ENCODE peak calls at places on chromosomes 13 and 19, in five cellular contexts. J is cardiac muscle cell, U is BE2C, W is left lung, S is endodermal cell. Z is an unnamed sample.

GRCh38 chr13:100497394-100497793 is 91.2 kb downstream of the GGACT start:
- DNase-seq in J (peak; percentile 87), U (no peak), S (peak; percentile 19), W (no peak), Z (no peak)

GRCh38 chr13:101703838-101704237 is 251.4 kb downstream of the ITGBL1 start:
- DNase-seq in W (no peak), U (peak; percentile 13), S (peak; percentile 57), J (no peak), Z (no peak)

GRCh38 chr13:96200810-96201209 is 110.9 kb downstream of the HS6ST3 start:
- DNase-seq in J (no peak), U (peak; percentile 68), S (no peak), W (no peak), Z (no peak)

GRCh38 chr13:55341891-55342290 is 1798.8 kb upstream of the PRR20A start:
- DNase-seq in W (no peak), S (no peak), J (no peak), U (no peak), Z (no peak)

GRCh38 chr19:55459551-55459949 is 1.9 kb downstream of the ISOC2 start:
- DNase-seq in W (no peak), U (no peak), J (no peak), S (no peak), Z (peak; percentile 52)

GRCh38 chr19:10152100-10152499 is 32.4 kb upstream of the EIF3G start:
- DNase-seq in J (no peak), S (no peak), U (no peak), W (no peak), Z (no peak)

GRCh38 chr19:44856438-44857083 is 10.5 kb downstream of the NECTIN2 start:
- DNase-seq in S (no peak), W (no peak), U (no peak), J (no peak), Z (peak; percentile 70)

GRCh38 chr13:51770681-51771417 is 33.1 kb downstream of the DHRS12 start:
- DNase-seq in J (no peak), W (no peak), S (peak; percentile 49), U (no peak), Z (no peak)

GRCh38 chr13:62696490-62696889 is 1280.8 kb upstream of the PCDH20 start:
- DNase-seq in S (no peak), W (no peak), J (no peak), U (no peak), Z (no peak)

GRCh38 chr13:98847780-98848179 is 95.3 kb upstream of the SLC15A1 start:
- DNase-seq in S (peak; percentile 80), W (no peak), U (no peak), J (peak; percentile 71), Z (peak; percentile 66)

GRCh38 chr13:52010890-52011689 is at the start of gene ATP7B:
- DNase-seq in S (peak; percentile 85), W (peak; percentile 81), J (peak; percentile 13), U (peak; percentile 28), Z (peak; percentile 59)

GRCh38 chr13:21124853-21125252 is 51.5 kb downstream of the SKA3 start:
- DNase-seq in J (peak; percentile 72), W (no peak), U (peak; percentile 88), S (no peak), Z (no peak)

GRCh38 chr13:42284068-42284467 is 12.1 kb downstream of the AKAP11 start:
- DNase-seq in U (no peak), J (no peak), W (no peak), S (no peak), Z (no peak)

GRCh38 chr19:7751157-7751783 is 3.9 kb upstream of the CD209 start:
- DNase-seq in W (no peak), J (no peak), U (no peak), S (no peak), Z (no peak)

GRCh38 chr19:844300-844971 is 3.6 kb downstream of the PRTN3 start:
- DNase-seq in U (no peak), S (no peak), W (no peak), J (no peak), Z (no peak)

GRCh38 chr13:28299941-28300340 is 161.6 kb downstream of the PAN3 start:
- DNase-seq in U (no peak), J (no peak), W (no peak), S (no peak), Z (no peak)

GRCh38 chr13:80348750-80349149 is 7.8 kb upstream of the SPRY2 start:
- DNase-seq in S (no peak), J (no peak), W (no peak), U (no peak), Z (no peak)

GRCh38 chr19:17841810-17842662 is 5.7 kb downstream of the JAK3 start:
- DNase-seq in J (peak; percentile 93), S (peak; percentile 100), U (peak; percentile 99), W (no peak), Z (peak; percentile 93)

GRCh38 chr13:38690231-38690630 is 3.4 kb downstream of the FREM2 start:
- DNase-seq in W (no peak), J (no peak), S (no peak), U (no peak), Z (no peak)

GRCh38 chr13:60431108-60431700 is 34.2 kb downstream of the TDRD3 start:
- DNase-seq in S (no peak), J (peak; percentile 78), U (no peak), W (no peak), Z (no peak)

GRCh38 chr13:27174766-27175455 is 3.3 kb upstream of the USP12 start:
- DNase-seq in J (peak; percentile 15), U (no peak), S (no peak), W (no peak), Z (no peak)

GRCh38 chr13:71685072-71685471 is 181.9 kb downstream of the DACH1 start:
- DNase-seq in W (no peak), U (no peak), J (no peak), S (peak; percentile 51), Z (no peak)

GRCh38 chr19:32976223-32976805 is 4.3 kb downstream of the FAAP24 start:
- DNase-seq in W (no peak), J (peak; percentile 80), U (peak; percentile 79), S (peak; percentile 92), Z (peak; percentile 81)

GRCh38 chr19:55519461-55520311 is 17.2 kb downstream of the SBK2 start:
- DNase-seq in J (peak; percentile 46), W (no peak), S (no peak), U (no peak), Z (no peak)

GRCh38 chr13:30829145-30829544 is 76.9 kb upstream of the MEDAG start:
- DNase-seq in U (no peak), W (no peak), S (no peak), J (peak; percentile 38), Z (no peak)

GRCh38 chr19:35995655-35995993 is 636 bp downstream of the SDHAF1 start:
- DNase-seq in U (peak; percentile 42), J (peak; percentile 58), S (peak; percentile 87), W (peak; percentile 86), Z (peak; percentile 68)

GRCh38 chr13:35957174-35957867 is 173.9 kb downstream of the DCLK1 start:
- DNase-seq in J (no peak), U (no peak), S (no peak), W (no peak), Z (no peak)

GRCh38 chr13:114099191-114099590 is 33.2 kb downstream of the RASA3 start:
- DNase-seq in U (peak; percentile 89), W (no peak), J (peak; percentile 87), S (peak; percentile 92), Z (peak; percentile 91)

GRCh38 chr13:51928231-51928630 is 66.5 kb downstream of the CCDC70 start:
- DNase-seq in U (peak; percentile 23), J (no peak), W (no peak), S (no peak), Z (no peak)

GRCh38 chr13:19794552-19795143 is 11.9 kb upstream of the PSPC1 start:
- DNase-seq in U (no peak), S (peak; percentile 63), J (no peak), W (no peak), Z (no peak)

DNA sequence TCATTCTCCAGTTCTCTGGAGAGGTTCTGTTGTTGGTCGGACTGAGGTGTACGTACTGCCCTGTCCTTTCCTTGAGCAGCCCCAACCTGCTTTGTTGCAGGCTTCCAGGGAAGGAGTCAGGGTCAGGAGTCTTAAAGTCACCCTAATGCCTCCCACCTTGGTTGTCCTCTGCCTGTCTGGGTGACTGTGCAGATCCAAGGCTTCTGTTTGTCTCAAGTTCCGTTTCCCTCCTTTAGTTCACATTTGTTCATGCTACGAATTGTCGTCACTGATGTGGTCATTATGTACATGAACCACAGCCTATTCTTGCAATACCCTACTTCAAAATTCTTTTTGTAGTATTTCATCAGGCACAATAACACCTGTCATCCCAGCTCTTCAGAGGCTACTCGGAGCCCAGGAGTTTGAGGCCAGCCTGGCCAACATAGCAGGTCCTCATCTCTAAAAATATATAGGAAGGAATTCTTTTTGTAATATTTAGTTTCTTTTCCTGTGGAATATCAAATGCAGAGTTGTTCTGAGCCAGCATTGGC is 7.4 kb downstream of the ZNF586 start:
- DNase-seq in J (no peak), S (no peak), W (no peak), U (no peak), Z (no peak)
- H3K9me3 ChIP-seq in J (no peaks in the 10 kb centered on the region), S (peaks cover 14% of the 10 kb centered on the region), W (peaks cover 78% of the 10 kb centered on the region), U (no peaks in the 10 kb centered on the region), Z (peaks cover 7% of the 10 kb centered on the region)

DNA sequence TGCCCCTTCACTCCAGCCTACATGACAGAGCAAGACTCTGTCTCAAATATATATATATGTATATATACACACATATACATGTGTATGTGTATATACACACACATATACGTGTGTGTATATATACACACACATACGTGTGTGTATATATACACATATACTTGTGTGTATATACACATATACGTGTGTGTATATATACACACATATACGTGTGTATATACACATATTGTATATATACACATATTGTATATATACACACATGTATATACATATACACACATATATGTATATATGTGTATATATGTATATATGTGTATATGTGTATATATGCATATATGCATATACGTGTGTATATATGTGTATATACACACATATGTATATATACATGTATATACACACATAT is 173.3 kb downstream of the GPC5 start:
- DNase-seq in S (no peak), W (no peak), J (no peak), U (no peak), Z (no peak)
- H3K9me3 ChIP-seq in S (no peaks in the 10 kb centered on the region), W (no peaks in the 10 kb centered on the region), J (no peaks in the 10 kb centered on the region), U (no peaks in the 10 kb centered on the region), Z (no peaks in the 10 kb centered on the region)

DNA sequence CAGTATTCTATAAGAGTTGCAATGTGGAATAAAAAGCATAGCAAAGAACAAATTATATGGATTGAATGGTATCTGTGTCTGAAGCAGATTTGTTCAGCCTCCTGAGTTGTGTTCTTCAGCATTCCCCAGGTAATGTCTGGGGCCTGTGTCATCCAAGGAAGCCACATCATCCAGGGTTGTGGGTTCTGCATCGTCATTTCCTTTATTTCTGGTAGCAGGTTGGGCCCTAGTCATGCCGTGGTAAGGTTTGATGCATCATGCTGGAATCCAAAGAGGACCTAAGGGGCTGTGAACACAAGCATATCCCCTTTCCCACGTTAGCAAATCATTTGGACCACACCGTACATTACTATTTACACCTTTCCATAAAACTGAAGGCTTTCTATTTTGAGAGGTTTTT is 131.0 kb upstream of the ZNF91 start:
- DNase-seq in J (no peak), S (no peak), U (no peak), W (no peak), Z (no peak)
- H3K9me3 ChIP-seq in J (no peaks in the 10 kb centered on the region), S (peaks cover 84% of the 10 kb centered on the region), U (no peaks in the 10 kb centered on the region), W (peaks cover 52% of the 10 kb centered on the region), Z (no peaks in the 10 kb centered on the region)

DNA sequence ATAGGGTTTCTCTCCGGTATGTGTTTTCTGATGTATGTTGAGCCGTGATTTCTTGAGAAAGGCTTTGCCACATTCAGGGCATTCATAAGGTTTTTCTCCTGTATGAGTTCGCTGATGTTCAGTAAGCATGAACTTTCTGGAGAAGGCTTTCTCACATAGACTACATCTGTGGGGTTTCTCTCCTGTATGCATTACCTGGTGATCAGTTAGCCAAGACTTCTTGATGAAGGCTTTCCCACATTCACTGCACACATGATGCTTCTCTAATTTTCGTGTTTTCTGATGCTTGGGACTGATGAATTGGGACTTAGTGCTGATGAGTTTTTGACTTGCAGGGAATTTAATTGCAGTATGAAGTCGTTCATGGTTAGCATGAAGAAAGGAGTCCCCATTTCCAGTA is 21.1 kb downstream of the ZNF350 start:
- DNase-seq in U (no peak), J (no peak), S (no peak), W (no peak), Z (no peak)
- H3K9me3 ChIP-seq in U (no peaks in the 10 kb centered on the region), J (no peaks in the 10 kb centered on the region), S (peaks cover 96% of the 10 kb centered on the region), W (peaks cover 99% of the 10 kb centered on the region), Z (peaks cover 22% of the 10 kb centered on the region)